ENCODE peak calls at places on chromosomes 11 and 22, in four cellular contexts. Q is GM23248; W is naive thymus-derived CD8-positive, alpha-beta T cell; G is anterior cingulate cortex. J is an unnamed sample.

GRCh38 chr22:37345863-37346514 is 63.7 kb downstream of the CYTH4 start:
- DNase-seq in Q (peak), W (no peak), G (no peak), J (no peak)

GRCh38 chr22:41780714-41781507 is 19.6 kb upstream of the CCDC134 start:
- DNase-seq in Q (peak), W (peak), G (no peak), J (no peak)

GRCh38 chr11:44595964-44596381 is 30.5 kb downstream of the CD82 start:
- DNase-seq in Q (peak), W (no peak), G (peak), J (no peak)

GRCh38 chr11:117547911-117548310 is 220.3 kb downstream of the CEP164 start:
- DNase-seq in Q (no peak), W (no peak), G (no peak), J (no peak)

GRCh38 chr11:47711816-47712215 is 3.4 kb downstream of the AGBL2 start:
- DNase-seq in Q (no peak), W (no peak), G (no peak), J (no peak)

GRCh38 chr11:32713496-32713895 is 81.0 kb downstream of the CCDC73 start:
- DNase-seq in Q (peak), W (no peak), G (no peak), J (no peak)

GRCh38 chr11:35629914-35630313 is 11.7 kb downstream of the FJX1 start:
- DNase-seq in Q (peak), W (no peak), G (no peak), J (peak)

GRCh38 chr11:25535462-25535861 is 796.5 kb upstream of the ANO3 start:
- DNase-seq in Q (no peak), W (no peak), G (no peak), J (no peak)

GRCh38 chr11:132910016-132910760 is 622.1 kb downstream of the OPCML start:
- DNase-seq in Q (no peak), W (no peak), G (no peak), J (no peak)

GRCh38 chr11:28679795-28680194 is 571.6 kb downstream of the METTL15 start:
- DNase-seq in Q (peak), W (no peak), G (no peak), J (no peak)

GRCh38 chr11:65557280-65558001 is 718 bp downstream of the LTBP3 start:
- DNase-seq in Q (peak), W (no peak), G (no peak), J (no peak)

GRCh38 chr22:20021196-20022181 is 579 bp downstream of the TANGO2 start:
- DNase-seq in Q (peak), W (peak), G (peak), J (no peak)

GRCh38 chr11:12090061-12090572 is 20.3 kb upstream of the MICAL2 start:
- DNase-seq in Q (peak), W (no peak), G (no peak), J (no peak)

GRCh38 chr11:45659818-45660160 is 5.6 kb downstream of the CHST1 start:
- DNase-seq in Q (no peak), W (peak), G (no peak), J (no peak)

J was measured in Panc1.